ENCODE peak calls at places on chromosomes 1 and 21, in eight cellular contexts. One of them, this sample, is unnamed.
A peak's percentile ranks its signal among the peaks of the same experiment; 100 is the strongest.

GRCh38 chr1:150410582-150411101 is 46.7 kb downstream of the RPRD2 start:
- DNase-seq in spleen: no peak
- DNase-seq in prostate gland: no peak
- DNase-seq in transverse colon: no peak
- DNase-seq in HCT116: no peak
- DNase-seq in GM23338: no peak
- DNase-seq in SK-N-SH: no peak
- DNase-seq in HepG2: peak; percentile 99
- DNase-seq in this sample: no peak

GRCh38 chr1:155776414-155776813 is 80.6 kb downstream of the GON4L start:
- DNase-seq in spleen: no peak
- DNase-seq in prostate gland: no peak
- DNase-seq in transverse colon: no peak
- DNase-seq in HCT116: no peak
- DNase-seq in GM23338: no peak
- DNase-seq in SK-N-SH: no peak
- DNase-seq in HepG2: no peak
- DNase-seq in this sample: no peak

GRCh38 chr1:54375331-54376084 is 30.7 kb downstream of the SSBP3 start:
- DNase-seq in spleen: peak; percentile 82
- DNase-seq in prostate gland: no peak
- DNase-seq in transverse colon: no peak
- DNase-seq in HCT116: no peak
- DNase-seq in GM23338: peak; percentile 69
- DNase-seq in SK-N-SH: peak; percentile 80
- DNase-seq in HepG2: no peak
- DNase-seq in this sample: no peak

GRCh38 chr1:8863712-8864324 is 14.7 kb downstream of the ENO1 start:
- DNase-seq in spleen: no peak
- DNase-seq in prostate gland: no peak
- DNase-seq in transverse colon: no peak
- DNase-seq in HCT116: no peak
- DNase-seq in GM23338: peak; percentile 33
- DNase-seq in SK-N-SH: no peak
- DNase-seq in HepG2: no peak
- DNase-seq in this sample: no peak

GRCh38 chr1:240122639-240123604 is 31.2 kb downstream of the FMN2 start:
- DNase-seq in spleen: no peak
- DNase-seq in prostate gland: no peak
- DNase-seq in transverse colon: peak; percentile 53
- DNase-seq in HCT116: no peak
- DNase-seq in GM23338: peak; percentile 35
- DNase-seq in SK-N-SH: no peak
- DNase-seq in HepG2: peak; percentile 1
- DNase-seq in this sample: no peak

GRCh38 chr1:184399192-184399847 is 12.5 kb downstream of the C1orf21 start:
- DNase-seq in spleen: no peak
- DNase-seq in prostate gland: no peak
- DNase-seq in transverse colon: no peak
- DNase-seq in HCT116: no peak
- DNase-seq in GM23338: peak; percentile 46
- DNase-seq in SK-N-SH: no peak
- DNase-seq in HepG2: no peak
- DNase-seq in this sample: no peak

GRCh38 chr1:20187103-20187812 is 940 bp upstream of the PLA2G2C start:
- DNase-seq in spleen: no peak
- DNase-seq in prostate gland: peak; percentile 62
- DNase-seq in transverse colon: peak; percentile 77
- DNase-seq in HCT116: no peak
- DNase-seq in GM23338: peak; percentile 9
- DNase-seq in SK-N-SH: no peak
- DNase-seq in HepG2: no peak
- DNase-seq in this sample: peak; percentile 78

GRCh38 chr1:44806704-44807363 is at the start of gene DYNLT4:
- DNase-seq in spleen: peak; percentile 70
- DNase-seq in prostate gland: no peak
- DNase-seq in transverse colon: no peak
- DNase-seq in HCT116: no peak
- DNase-seq in GM23338: no peak
- DNase-seq in SK-N-SH: no peak
- DNase-seq in HepG2: no peak
- DNase-seq in this sample: no peak

GRCh38 chr1:89545264-89546038 is 20.8 kb downstream of the LRRC8B start:
- DNase-seq in spleen: no peak
- DNase-seq in prostate gland: no peak
- DNase-seq in transverse colon: no peak
- DNase-seq in HCT116: peak; percentile 16
- DNase-seq in GM23338: no peak
- DNase-seq in SK-N-SH: no peak
- DNase-seq in HepG2: no peak
- DNase-seq in this sample: no peak

GRCh38 chr1:10850026-10850425 is 53.6 kb upstream of the CASZ1 start:
- DNase-seq in spleen: no peak
- DNase-seq in prostate gland: no peak
- DNase-seq in transverse colon: no peak
- DNase-seq in HCT116: no peak
- DNase-seq in GM23338: no peak
- DNase-seq in SK-N-SH: no peak
- DNase-seq in HepG2: no peak
- DNase-seq in this sample: no peak

GRCh38 chr21:36534656-36535055 is 54.7 kb upstream of the CLDN14 start:
- DNase-seq in spleen: no peak
- DNase-seq in prostate gland: no peak
- DNase-seq in transverse colon: no peak
- DNase-seq in HCT116: no peak
- DNase-seq in GM23338: no peak
- DNase-seq in SK-N-SH: no peak
- DNase-seq in HepG2: no peak
- DNase-seq in this sample: no peak

GRCh38 chr21:36533468-36533848 is 53.5 kb upstream of the CLDN14 start:
- DNase-seq in spleen: no peak
- DNase-seq in prostate gland: no peak
- DNase-seq in transverse colon: no peak
- DNase-seq in HCT116: no peak
- DNase-seq in GM23338: no peak
- DNase-seq in SK-N-SH: no peak
- DNase-seq in HepG2: no peak
- DNase-seq in this sample: no peak

GRCh38 chr21:36532769-36533467 is 53.0 kb upstream of the CLDN14 start:
- DNase-seq in spleen: no peak
- DNase-seq in prostate gland: no peak
- DNase-seq in transverse colon: no peak
- DNase-seq in HCT116: no peak
- DNase-seq in GM23338: no peak
- DNase-seq in SK-N-SH: no peak
- DNase-seq in HepG2: no peak
- DNase-seq in this sample: no peak

GRCh38 chr21:36538761-36539160 is 58.8 kb upstream of the CLDN14 start:
- DNase-seq in spleen: no peak
- DNase-seq in prostate gland: no peak
- DNase-seq in transverse colon: no peak
- DNase-seq in HCT116: no peak
- DNase-seq in GM23338: no peak
- DNase-seq in SK-N-SH: no peak
- DNase-seq in HepG2: no peak
- DNase-seq in this sample: no peak

GRCh38 chr21:36535618-36536241 is 55.8 kb upstream of the CLDN14 start:
- DNase-seq in spleen: no peak
- DNase-seq in prostate gland: no peak
- DNase-seq in transverse colon: no peak
- DNase-seq in HCT116: no peak
- DNase-seq in GM23338: no peak
- DNase-seq in SK-N-SH: no peak
- DNase-seq in HepG2: no peak
- DNase-seq in this sample: no peak
- TF ChIP-seq POLR2AphosphoS5 in spleen: no peak
- TF ChIP-seq POLR2AphosphoS5 in prostate gland: no peak
- TF ChIP-seq POLR2AphosphoS5 in transverse colon: no peak
- TF ChIP-seq POLR2AphosphoS5 in HCT116: no peak
- TF ChIP-seq POLR2AphosphoS5 in GM23338: no peak
- TF ChIP-seq POLR2AphosphoS5 in SK-N-SH: no peak
- TF ChIP-seq POLR2AphosphoS5 in HepG2: no peak
- TF ChIP-seq POLR2AphosphoS5 in this sample: no peak

GRCh38 chr1:87969040-87969439 is 640.4 kb downstream of the LMO4 start:
- DNase-seq in spleen: no peak
- DNase-seq in prostate gland: no peak
- DNase-seq in transverse colon: no peak
- DNase-seq in HCT116: no peak
- DNase-seq in GM23338: no peak
- DNase-seq in SK-N-SH: no peak
- DNase-seq in HepG2: no peak
- DNase-seq in this sample: no peak

GRCh38 chr1:87972818-87973217 is 644.1 kb downstream of the LMO4 start:
- DNase-seq in spleen: no peak
- DNase-seq in prostate gland: no peak
- DNase-seq in transverse colon: no peak
- DNase-seq in HCT116: no peak
- DNase-seq in GM23338: no peak
- DNase-seq in SK-N-SH: no peak
- DNase-seq in HepG2: no peak
- DNase-seq in this sample: no peak

GRCh38 chr1:87965193-87965592 is 636.5 kb downstream of the LMO4 start:
- DNase-seq in spleen: no peak
- DNase-seq in prostate gland: no peak
- DNase-seq in transverse colon: no peak
- DNase-seq in HCT116: no peak
- DNase-seq in GM23338: no peak
- DNase-seq in SK-N-SH: no peak
- DNase-seq in HepG2: no peak
- DNase-seq in this sample: no peak

GRCh38 chr1:87963566-87963965 is 634.9 kb downstream of the LMO4 start:
- DNase-seq in spleen: no peak
- DNase-seq in prostate gland: no peak
- DNase-seq in transverse colon: no peak
- DNase-seq in HCT116: no peak
- DNase-seq in GM23338: no peak
- DNase-seq in SK-N-SH: no peak
- DNase-seq in HepG2: no peak
- DNase-seq in this sample: no peak

DNA sequence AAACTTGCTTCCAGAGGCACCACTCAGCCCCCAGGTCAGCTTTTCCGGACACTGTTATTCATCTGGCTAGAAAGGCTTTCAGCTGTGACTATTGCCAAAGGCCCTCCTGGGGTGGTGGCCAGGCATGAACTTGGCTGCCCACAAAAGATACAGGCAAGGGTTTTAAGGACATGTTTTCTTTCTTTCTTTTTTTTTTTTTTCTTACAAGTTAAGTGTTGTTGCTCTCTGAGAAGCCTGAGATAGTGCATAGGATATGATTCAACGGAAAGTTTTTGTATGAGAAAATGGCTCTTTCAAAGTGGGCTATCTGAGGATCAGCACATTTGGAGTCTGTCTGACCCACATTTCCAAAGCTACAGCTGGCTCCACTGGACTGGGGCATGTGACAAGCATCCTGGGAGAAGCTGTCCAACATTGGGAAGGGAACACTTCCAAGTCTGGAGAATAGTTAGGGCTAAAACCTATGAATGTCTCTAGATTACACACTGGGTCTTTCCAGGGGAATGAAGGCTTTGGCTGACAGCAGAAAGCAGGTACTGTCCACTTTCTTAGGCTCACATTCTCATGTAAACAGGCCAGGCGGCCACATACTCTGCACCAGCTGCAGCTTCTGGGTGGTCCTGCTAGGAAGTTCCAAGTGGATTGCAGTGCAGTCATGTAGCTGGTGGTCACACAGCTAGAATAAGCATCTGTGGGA is 639.7 kb downstream of the LMO4 start:
- DNase-seq in spleen: no peak
- DNase-seq in prostate gland: no peak
- DNase-seq in transverse colon: peak; percentile 14
- DNase-seq in HCT116: no peak
- DNase-seq in GM23338: peak; percentile 56
- DNase-seq in SK-N-SH: no peak
- DNase-seq in HepG2: no peak
- DNase-seq in this sample: peak; percentile 76
- H3K27ac ChIP-seq in spleen: no peak overlapping the region
- H3K27ac ChIP-seq in prostate gland: no peak overlapping the region
- H3K27ac ChIP-seq in transverse colon: peak overlapping the region; percentile 16
- H3K27ac ChIP-seq in HCT116: no peak overlapping the region
- H3K27ac ChIP-seq in GM23338: peak overlapping the region; percentile 36
- H3K27ac ChIP-seq in SK-N-SH: no peak overlapping the region
- H3K27ac ChIP-seq in HepG2: no peak overlapping the region
- H3K27ac ChIP-seq in this sample: no peak overlapping the region

DNA sequence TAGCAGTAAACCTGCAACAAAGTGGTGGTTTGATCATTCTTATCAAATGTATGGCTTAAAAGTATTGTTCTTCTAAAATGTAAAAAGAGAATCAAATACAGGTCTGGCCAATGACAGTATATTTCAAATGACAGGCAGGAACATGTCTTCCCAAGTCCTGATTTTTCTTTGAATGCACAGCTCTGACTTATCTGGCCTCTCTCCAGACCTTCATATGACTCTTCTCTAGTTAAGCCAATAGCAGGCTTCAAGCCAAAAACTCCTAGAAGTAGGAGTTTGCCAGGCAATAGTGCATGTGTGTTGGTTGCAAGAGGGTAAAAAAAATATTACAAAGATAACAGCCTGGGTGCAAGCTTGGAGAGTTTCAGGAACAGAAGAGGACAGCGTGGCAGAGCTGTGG is 345.5 kb downstream of the SMYD3 start:
- DNase-seq in spleen: no peak
- DNase-seq in prostate gland: no peak
- DNase-seq in transverse colon: no peak
- DNase-seq in HCT116: no peak
- DNase-seq in GM23338: no peak
- DNase-seq in SK-N-SH: no peak
- DNase-seq in HepG2: no peak
- DNase-seq in this sample: no peak
- TF ChIP-seq CTCF in spleen: no peak
- TF ChIP-seq CTCF in prostate gland: no peak
- TF ChIP-seq CTCF in transverse colon: no peak
- TF ChIP-seq CTCF in HCT116: no peak
- TF ChIP-seq CTCF in GM23338: no peak
- TF ChIP-seq CTCF in SK-N-SH: no peak
- TF ChIP-seq CTCF in HepG2: no peak
- TF ChIP-seq CTCF in this sample: no peak

GRCh38 chr1:39647247-39647646 is 7.8 kb upstream of the HEYL start:
- DNase-seq in spleen: no peak
- DNase-seq in prostate gland: no peak
- DNase-seq in transverse colon: no peak
- DNase-seq in HCT116: no peak
- DNase-seq in GM23338: no peak
- DNase-seq in SK-N-SH: no peak
- DNase-seq in HepG2: no peak
- DNase-seq in this sample: no peak

GRCh38 chr1:39645411-39646043 is 6.1 kb upstream of the HEYL start:
- DNase-seq in spleen: no peak
- DNase-seq in prostate gland: no peak
- DNase-seq in transverse colon: no peak
- DNase-seq in HCT116: no peak
- DNase-seq in GM23338: no peak
- DNase-seq in SK-N-SH: no peak
- DNase-seq in HepG2: no peak
- DNase-seq in this sample: no peak

GRCh38 chr1:39643705-39644104 is 4.3 kb upstream of the HEYL start:
- DNase-seq in spleen: no peak
- DNase-seq in prostate gland: no peak
- DNase-seq in transverse colon: no peak
- DNase-seq in HCT116: no peak
- DNase-seq in GM23338: no peak
- DNase-seq in SK-N-SH: no peak
- DNase-seq in HepG2: no peak
- DNase-seq in this sample: no peak

GRCh38 chr1:39648496-39648895 is 9.1 kb upstream of the HEYL start:
- DNase-seq in spleen: no peak
- DNase-seq in prostate gland: no peak
- DNase-seq in transverse colon: no peak
- DNase-seq in HCT116: no peak
- DNase-seq in GM23338: no peak
- DNase-seq in SK-N-SH: no peak
- DNase-seq in HepG2: no peak
- DNase-seq in this sample: no peak

GRCh38 chr1:39646232-39647081 is 7.0 kb upstream of the HEYL start:
- DNase-seq in spleen: no peak
- DNase-seq in prostate gland: no peak
- DNase-seq in transverse colon: peak; percentile 36
- DNase-seq in HCT116: no peak
- DNase-seq in GM23338: peak; percentile 80
- DNase-seq in SK-N-SH: peak; percentile 82
- DNase-seq in HepG2: no peak
- DNase-seq in this sample: peak; percentile 92
- TF ChIP-seq POLR2AphosphoS5 in spleen: peak; percentile 80
- TF ChIP-seq POLR2AphosphoS5 in prostate gland: no peak
- TF ChIP-seq POLR2AphosphoS5 in transverse colon: peak; percentile 89
- TF ChIP-seq POLR2AphosphoS5 in HCT116: no peak
- TF ChIP-seq POLR2AphosphoS5 in GM23338: no peak
- TF ChIP-seq POLR2AphosphoS5 in SK-N-SH: no peak
- TF ChIP-seq POLR2AphosphoS5 in HepG2: no peak
- TF ChIP-seq POLR2AphosphoS5 in this sample: peak; percentile 85